ENCODE peak calls at places on chromosomes 3 and 15, in nine cellular contexts. N, E, Y, X, S, I, V, L and A are unnamed samples.

GRCh38 chr3:45524605-45525004 is 69.9 kb upstream of the LIMD1 start:
- DNase-seq in I (no peak), Y (no peak), N (no peak), S (no peak), E (no peak), L (no peak), X (no peak), V (no peak), A (no peak)

GRCh38 chr3:152486364-152486763 is 217.6 kb downstream of the MBNL1 start:
- DNase-seq in E (no peak), I (no peak), L (no peak), S (no peak), Y (no peak), V (no peak), X (no peak), N (no peak), A (no peak)

GRCh38 chr15:70435872-70436271 is 327.5 kb downstream of the UACA start:
- DNase-seq in L (no peak), X (no peak), S (no peak), Y (no peak), I (no peak), V (no peak), N (no peak), E (no peak), A (no peak)

GRCh38 chr15:94327356-94327936 is 96.1 kb downstream of the MCTP2 start:
- DNase-seq in S (peak), Y (peak), N (no peak), I (peak), V (no peak), L (peak), E (peak), X (no peak), A (peak)

GRCh38 chr3:17639765-17640164 is 102.7 kb downstream of the TBC1D5 start:
- DNase-seq in X (no peak), I (peak), E (peak), V (peak), Y (peak), N (no peak), S (no peak), L (peak), A (peak)

GRCh38 chr15:64807751-64808222 is 17.7 kb downstream of the PIF1 start:
- DNase-seq in V (no peak), Y (no peak), I (no peak), X (no peak), N (no peak), S (no peak), E (no peak), L (no peak), A (no peak)

GRCh38 chr3:57112206-57112605 is 51.7 kb downstream of the SPATA12 start:
- DNase-seq in V (no peak), L (no peak), S (peak), I (peak), N (no peak), Y (peak), X (no peak), E (no peak), A (no peak)

GRCh38 chr15:75921732-75922703 is 18.3 kb downstream of the FBXO22 start:
- DNase-seq in X (no peak), N (peak), S (peak), L (peak), E (peak), Y (peak), V (peak), I (peak), A (no peak)

GRCh38 chr3:17515445-17516227 is 226.8 kb downstream of the TBC1D5 start:
- DNase-seq in N (no peak), E (no peak), S (no peak), X (no peak), Y (no peak), I (no peak), V (no peak), L (no peak), A (no peak)

GRCh38 chr3:66538390-66538789 is 37.6 kb upstream of the LRIG1 start:
- DNase-seq in L (no peak), V (no peak), I (no peak), Y (no peak), N (no peak), E (no peak), X (no peak), S (no peak), A (no peak)

GRCh38 chr15:40354408-40355171 is 3.4 kb upstream of the DISP2 start:
- DNase-seq in Y (peak), S (peak), V (no peak), I (no peak), E (no peak), L (no peak), X (no peak), N (peak), A (no peak)

GRCh38 chr15:39719109-39719508 is 63.5 kb downstream of the FSIP1 start:
- DNase-seq in S (no peak), V (no peak), L (no peak), X (no peak), E (no peak), N (no peak), Y (no peak), I (no peak), A (no peak)

GRCh38 chr15:69296606-69297005 is 2.1 kb upstream of the PAQR5 start:
- DNase-seq in X (no peak), Y (no peak), V (no peak), N (no peak), L (no peak), I (no peak), E (no peak), S (no peak), A (no peak)

GRCh38 chr15:39110336-39110735 is 470.5 kb upstream of the THBS1 start:
- DNase-seq in N (no peak), L (no peak), E (no peak), X (no peak), V (no peak), S (no peak), Y (no peak), I (no peak), A (no peak)

GRCh38 chr3:100256724-100257123 is 4.1 kb upstream of the TBC1D23 start:
- DNase-seq in E (no peak), S (peak), V (no peak), I (no peak), X (no peak), L (peak), N (no peak), Y (no peak), A (no peak)

GRCh38 chr3:194993896-194994295 is 277.1 kb downstream of the XXYLT1 start:
- DNase-seq in N (no peak), X (no peak), V (no peak), E (no peak), S (no peak), Y (no peak), L (no peak), I (no peak), A (no peak)

GRCh38 chr15:69857246-69857645 is 240.5 kb downstream of the TLE3 start:
- DNase-seq in Y (no peak), X (no peak), I (no peak), N (no peak), S (no peak), E (no peak), V (no peak), L (no peak), A (no peak)

GRCh38 chr3:25594007-25594502 is 70.7 kb downstream of the TOP2B start:
- DNase-seq in S (peak), N (no peak), I (peak), Y (peak), V (no peak), L (peak), X (no peak), E (peak), A (peak)

GRCh38 chr3:17974206-17974841 is 231.9 kb upstream of the TBC1D5 start:
- DNase-seq in N (no peak), Y (peak), V (no peak), X (no peak), I (no peak), E (no peak), S (no peak), L (no peak), A (no peak)

GRCh38 chr15:89017370-89018066 is 70.7 kb upstream of the ABHD2 start:
- DNase-seq in S (peak), V (peak), L (peak), X (peak), Y (peak), E (peak), I (peak), N (peak), A (peak)

GRCh38 chr3:181330257-181330656 is 340.7 kb upstream of the DNAJC19 start:
- DNase-seq in Y (no peak), E (no peak), I (no peak), N (no peak), X (no peak), S (no peak), L (no peak), V (no peak), A (no peak)

GRCh38 chr3:126548556-126549466 is 9.9 kb downstream of the C3orf22 start:
- DNase-seq in E (no peak), S (no peak), I (no peak), N (no peak), V (peak), Y (no peak), X (no peak), L (no peak), A (no peak)

GRCh38 chr3:156745766-156746165 is 71.4 kb downstream of the TIPARP start:
- DNase-seq in X (no peak), L (no peak), V (no peak), Y (no peak), I (no peak), N (no peak), S (no peak), E (no peak), A (no peak)

DNA sequence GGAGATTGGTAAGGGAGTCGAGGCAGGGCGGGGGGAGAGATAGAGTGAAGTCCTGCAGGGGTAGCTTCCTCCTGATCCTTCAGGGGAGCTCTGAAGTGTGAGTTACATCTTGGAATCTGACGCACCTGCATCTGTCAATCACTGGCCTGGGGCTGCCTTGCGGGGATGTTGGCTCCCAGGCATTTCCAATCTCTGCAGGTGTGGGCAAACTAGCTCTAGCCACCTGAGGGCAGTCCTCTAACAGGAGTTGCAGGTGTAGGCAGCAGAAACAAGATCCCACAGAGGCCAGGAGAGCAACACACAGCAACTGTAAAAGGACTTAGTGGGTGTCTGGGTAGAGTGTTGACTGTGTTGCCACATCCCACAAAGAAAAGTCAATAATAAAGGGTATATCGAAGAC is 63.6 kb downstream of the ZNF621 start:
- DNase-seq in V (no peak), S (peak), X (no peak), Y (no peak), L (no peak), E (no peak), N (no peak), I (peak), A (no peak)
- TF ChIP-seq CTCF in V (no peak), S (no peak), X (no peak), Y (no peak), L (no peak), E (peak), N (no peak), I (peak), A (no peak)

DNA sequence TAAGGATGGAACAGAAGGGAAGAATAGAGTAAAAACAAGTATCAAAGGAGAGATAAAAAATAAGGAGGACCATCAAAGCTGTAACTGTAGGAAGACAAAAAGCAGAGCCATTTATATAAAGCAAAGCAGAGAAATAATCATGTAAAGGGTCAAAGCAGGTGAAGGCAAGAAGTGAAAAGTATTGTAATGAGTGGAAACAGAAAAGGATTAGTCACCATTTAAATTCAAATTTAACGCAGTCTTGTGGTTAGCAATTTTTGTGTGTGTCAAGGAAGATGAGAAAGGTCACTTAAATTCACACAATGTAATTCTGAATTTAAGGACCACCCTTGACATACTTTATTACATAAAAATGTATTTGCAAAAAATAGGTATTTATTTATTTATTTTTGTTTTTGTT is 567.8 kb downstream of the ROBO1 start:
- DNase-seq in S (no peak), I (no peak), V (no peak), N (no peak), E (no peak), X (no peak), L (no peak), Y (no peak), A (no peak)
- H3K4me3 ChIP-seq in S (no peak), I (no peak), V (no peak), N (no peak), E (no peak), X (no peak), L (no peak), Y (no peak), A (no peak)

DNA sequence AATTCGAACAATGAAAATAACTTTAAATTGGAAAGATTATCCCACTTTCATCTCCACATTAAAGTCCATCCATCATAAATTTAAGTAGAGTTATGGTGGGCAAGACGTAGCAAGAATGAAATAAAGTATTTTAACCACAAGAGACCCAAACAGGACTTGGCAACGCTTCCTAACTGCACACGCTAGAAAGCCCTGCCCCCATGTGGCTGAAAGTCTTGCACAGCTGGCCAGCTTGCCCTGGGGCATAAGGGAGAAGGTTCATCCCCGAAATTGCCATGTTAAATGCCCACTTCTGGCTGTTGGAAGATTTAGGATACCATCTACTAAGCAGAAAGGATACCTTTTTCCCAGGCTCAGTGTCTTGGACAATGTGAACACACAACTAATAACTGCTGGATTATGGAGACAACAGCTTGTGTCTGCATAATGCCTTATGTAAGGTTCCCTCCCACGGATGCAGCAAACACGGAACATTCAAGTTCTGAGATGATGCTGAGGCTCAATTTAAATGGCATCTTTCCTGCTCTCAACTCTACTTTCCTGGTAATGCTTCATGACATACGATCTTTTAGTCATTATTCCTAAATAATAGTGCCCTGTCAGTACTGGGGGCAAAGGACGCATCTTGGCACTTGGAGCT is 116.6 kb upstream of the TJP1 start:
- DNase-seq in E (no peak), X (no peak), V (no peak), Y (no peak), L (no peak), S (peak), I (peak), N (no peak), A (no peak)
- TF ChIP-seq CTCF in E (peak), X (no peak), V (no peak), Y (no peak), L (peak), S (peak), I (peak), N (no peak), A (peak)

DNA sequence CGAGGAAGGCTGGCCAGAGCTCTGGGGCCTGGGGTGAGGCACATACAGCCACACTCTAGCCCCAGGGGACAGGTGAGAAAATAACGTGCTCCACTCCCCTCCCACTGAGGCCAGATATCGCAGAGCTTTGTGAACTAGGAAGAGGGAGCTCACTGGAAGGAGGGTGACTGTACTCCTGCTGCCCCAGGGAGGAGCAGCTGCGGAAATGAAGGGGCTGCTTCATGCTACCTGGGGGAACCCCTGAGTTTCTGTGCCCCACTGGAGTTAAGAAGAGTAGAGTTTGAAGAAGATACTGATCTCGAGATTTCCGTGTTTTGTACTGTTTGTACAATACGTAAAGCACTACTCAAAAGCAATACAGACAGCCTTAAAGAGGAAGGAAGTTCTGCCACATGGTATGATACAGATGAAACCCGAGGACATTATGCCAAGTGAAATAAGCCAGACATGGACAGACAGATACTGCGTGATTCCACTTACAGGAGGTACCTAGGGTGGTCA is 44.6 kb downstream of the CMTM6 start:
- DNase-seq in Y (peak), N (no peak), V (no peak), L (no peak), I (no peak), E (no peak), X (peak), S (no peak), A (no peak)
- H3K4me3 ChIP-seq in Y (peak), N (no peak), V (no peak), L (no peak), I (no peak), E (no peak), X (no peak), S (no peak), A (no peak)

GRCh38 chr3:14177580-14178246 is 688 bp downstream of the XPC start:
- DNase-seq in L (no peak), V (no peak), I (peak), S (no peak), E (peak), X (no peak), Y (peak), N (peak), A (no peak)

GRCh38 chr3:14178247-14179113 is at the start of the genes LSM3 and XPC:
- DNase-seq in I (peak), E (peak), N (peak), Y (peak), V (peak), L (peak), X (peak), S (peak), A (peak)

GRCh38 chr3:14179114-14179465 is 473 bp downstream of the LSM3 start:
- DNase-seq in L (no peak), X (no peak), N (no peak), I (no peak), S (no peak), Y (no peak), E (no peak), V (no peak), A (no peak)

GRCh38 chr3:14181253-14181652 is 2.6 kb downstream of the LSM3 start:
- DNase-seq in L (no peak), S (no peak), I (no peak), Y (no peak), V (no peak), N (no peak), E (no peak), X (no peak), A (no peak)

DNA sequence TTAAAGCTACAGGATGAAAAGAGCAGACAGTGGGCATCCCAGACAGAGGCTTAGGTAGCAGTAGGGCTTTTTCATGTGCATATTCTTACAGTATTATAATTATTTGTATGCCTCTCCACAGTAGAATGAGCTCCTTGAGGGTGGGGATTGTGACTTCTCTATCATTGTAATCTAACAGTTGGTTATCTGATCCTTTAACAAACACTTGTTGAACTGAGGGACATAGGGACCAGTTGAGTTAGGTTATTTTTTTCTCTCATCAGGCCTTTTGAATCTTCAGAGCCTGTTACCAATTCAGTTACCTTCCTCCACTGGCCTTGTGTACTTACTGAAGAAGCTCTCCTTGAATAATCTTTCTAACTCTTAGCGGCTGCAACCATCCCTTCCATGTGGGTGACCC is 1.2 kb downstream of the LSM3 start:
- DNase-seq in I (no peak), Y (no peak), X (no peak), S (no peak), V (no peak), L (no peak), N (no peak), E (no peak), A (no peak)
- TF ChIP-seq CTCF in I (no peak), Y (no peak), X (no peak), S (no peak), V (no peak), L (no peak), N (no peak), E (no peak), A (no peak)

DNA sequence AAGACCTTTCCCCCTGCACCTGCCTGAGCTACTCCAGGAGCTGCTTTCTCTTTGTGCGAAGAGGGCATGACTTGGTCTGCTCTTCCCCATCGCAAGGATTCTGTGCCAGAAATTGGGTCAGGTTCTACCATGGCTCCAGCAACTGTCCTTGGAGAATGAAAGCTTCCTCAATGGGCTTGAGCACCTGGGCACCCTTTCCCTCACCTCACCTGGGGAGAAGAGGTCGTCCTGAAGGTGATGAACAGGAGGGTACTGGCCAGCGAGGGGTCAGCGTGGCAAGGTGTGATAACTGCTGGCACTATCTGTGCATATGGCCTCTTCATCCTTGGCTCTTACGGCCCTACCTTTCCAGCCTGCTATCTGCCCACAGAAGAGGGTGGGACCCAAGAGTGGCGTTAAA is 899 bp upstream of the RBM15B start:
- DNase-seq in E (no peak), X (no peak), N (no peak), I (no peak), S (no peak), L (no peak), V (no peak), Y (no peak), A (no peak)
- H3K4me3 ChIP-seq in E (peak), X (no peak), N (peak), I (no peak), S (no peak), L (peak), V (peak), Y (peak), A (peak)

DNA sequence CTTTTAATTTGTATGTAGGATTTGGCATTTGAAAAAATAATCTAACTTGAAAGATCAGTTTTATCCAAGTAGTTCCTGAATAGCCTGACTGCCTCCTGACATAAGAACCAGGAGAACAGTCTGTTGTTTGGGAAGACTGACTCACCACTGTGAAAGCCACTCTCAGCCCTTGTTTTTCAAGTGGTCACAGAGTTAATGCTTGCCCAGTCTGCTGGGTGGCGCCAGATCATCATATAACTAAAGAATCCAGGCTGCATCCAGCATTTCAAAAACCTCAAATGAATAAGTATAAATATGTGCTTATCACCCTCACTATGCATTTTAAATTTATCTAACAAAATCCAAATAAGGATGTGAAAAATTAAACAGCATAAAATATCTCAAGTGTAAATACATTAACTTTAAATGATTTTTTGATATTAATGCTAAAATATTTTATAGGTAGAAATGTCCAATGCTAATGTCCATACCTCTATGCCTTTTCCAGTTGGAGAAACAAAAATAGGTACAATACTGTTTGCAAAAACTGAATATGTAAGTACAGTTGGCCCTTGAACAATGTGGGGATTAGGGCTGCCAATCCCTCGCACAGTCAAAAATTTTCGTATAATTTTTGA is 26.9 kb upstream of the ZBBX start:
- DNase-seq in Y (peak), S (peak), L (no peak), N (peak), X (no peak), I (peak), E (peak), V (no peak), A (peak)
- TF ChIP-seq CTCF in Y (peak), S (peak), L (no peak), N (peak), X (no peak), I (peak), E (peak), V (no peak), A (peak)